ENCODE peak calls at places on chromosomes 13 and 19, in nine cellular contexts. One of them, this sample, is unnamed.

GRCh38 chr19:41327076-41327475 is 17.1 kb downstream of the CCDC97 start:
- DNase-seq in astrocyte: no peak
- DNase-seq in Caco-2: no peak
- DNase-seq in PC-9: no peak
- DNase-seq in progenitor cell of endocrine pancreas: no peak
- DNase-seq in fibroblast of lung: peak; percentile 22
- DNase-seq in AG04449: no peak
- DNase-seq in cardiac fibroblast: no peak
- DNase-seq in HFF-Myc: no peak
- DNase-seq in this sample: no peak

GRCh38 chr19:5694167-5694951 is 4.3 kb downstream of the RPL36 start:
- DNase-seq in Caco-2: no peak
- DNase-seq in progenitor cell of endocrine pancreas: no peak
- DNase-seq in PC-9: no peak
- DNase-seq in fibroblast of lung: no peak
- DNase-seq in astrocyte: no peak
- DNase-seq in AG04449: no peak
- DNase-seq in HFF-Myc: no peak
- DNase-seq in cardiac fibroblast: no peak
- DNase-seq in this sample: no peak

GRCh38 chr13:30204564-30204963 is 102.8 kb downstream of the KATNAL1 start:
- DNase-seq in cardiac fibroblast: no peak
- DNase-seq in HFF-Myc: no peak
- DNase-seq in PC-9: no peak
- DNase-seq in astrocyte: no peak
- DNase-seq in fibroblast of lung: no peak
- DNase-seq in Caco-2: no peak
- DNase-seq in progenitor cell of endocrine pancreas: no peak
- DNase-seq in AG04449: no peak
- DNase-seq in this sample: no peak

GRCh38 chr13:101155920-101156319 is 260.4 kb downstream of the NALCN start:
- DNase-seq in AG04449: no peak
- DNase-seq in PC-9: no peak
- DNase-seq in cardiac fibroblast: no peak
- DNase-seq in fibroblast of lung: no peak
- DNase-seq in HFF-Myc: no peak
- DNase-seq in progenitor cell of endocrine pancreas: no peak
- DNase-seq in astrocyte: no peak
- DNase-seq in Caco-2: no peak
- DNase-seq in this sample: no peak

GRCh38 chr19:54077334-54077733 is 3.8 kb downstream of the TARM1 start:
- DNase-seq in Caco-2: no peak
- DNase-seq in astrocyte: no peak
- DNase-seq in PC-9: no peak
- DNase-seq in cardiac fibroblast: no peak
- DNase-seq in fibroblast of lung: no peak
- DNase-seq in HFF-Myc: no peak
- DNase-seq in progenitor cell of endocrine pancreas: no peak
- DNase-seq in AG04449: no peak
- DNase-seq in this sample: no peak

GRCh38 chr13:90510319-90510718 is 837.2 kb upstream of the MIR17HG start:
- DNase-seq in fibroblast of lung: peak; percentile 14
- DNase-seq in PC-9: no peak
- DNase-seq in Caco-2: no peak
- DNase-seq in HFF-Myc: no peak
- DNase-seq in astrocyte: peak; percentile 5
- DNase-seq in progenitor cell of endocrine pancreas: no peak
- DNase-seq in AG04449: no peak
- DNase-seq in cardiac fibroblast: no peak
- DNase-seq in this sample: no peak

GRCh38 chr13:45807520-45808099 is 43.9 kb downstream of the SIAH3 start:
- DNase-seq in cardiac fibroblast: peak; percentile 50
- DNase-seq in PC-9: peak; percentile 56
- DNase-seq in fibroblast of lung: peak; percentile 42
- DNase-seq in astrocyte: peak; percentile 24
- DNase-seq in AG04449: no peak
- DNase-seq in progenitor cell of endocrine pancreas: no peak
- DNase-seq in Caco-2: peak; percentile 61
- DNase-seq in HFF-Myc: no peak
- DNase-seq in this sample: no peak

GRCh38 chr13:51148223-51148951 is 37.3 kb upstream of the C13orf42 start:
- DNase-seq in cardiac fibroblast: peak; percentile 5
- DNase-seq in Caco-2: no peak
- DNase-seq in fibroblast of lung: no peak
- DNase-seq in astrocyte: no peak
- DNase-seq in HFF-Myc: no peak
- DNase-seq in AG04449: no peak
- DNase-seq in progenitor cell of endocrine pancreas: no peak
- DNase-seq in PC-9: no peak
- DNase-seq in this sample: no peak

GRCh38 chr13:95403349-95404140 is 102.3 kb upstream of the ABCC4 start:
- DNase-seq in HFF-Myc: no peak
- DNase-seq in PC-9: no peak
- DNase-seq in cardiac fibroblast: no peak
- DNase-seq in progenitor cell of endocrine pancreas: no peak
- DNase-seq in fibroblast of lung: peak; percentile 6
- DNase-seq in Caco-2: peak; percentile 21
- DNase-seq in AG04449: no peak
- DNase-seq in astrocyte: peak; percentile 0
- DNase-seq in this sample: no peak

GRCh38 chr19:17041994-17042393 is 15.4 kb upstream of the CPAMD8 start:
- DNase-seq in cardiac fibroblast: peak; percentile 63
- DNase-seq in PC-9: no peak
- DNase-seq in progenitor cell of endocrine pancreas: no peak
- DNase-seq in AG04449: no peak
- DNase-seq in fibroblast of lung: peak; percentile 12
- DNase-seq in Caco-2: no peak
- DNase-seq in astrocyte: no peak
- DNase-seq in HFF-Myc: peak; percentile 16
- DNase-seq in this sample: no peak

GRCh38 chr13:24145231-24145630 is 15.3 kb upstream of the SPATA13 start:
- DNase-seq in fibroblast of lung: no peak
- DNase-seq in Caco-2: no peak
- DNase-seq in HFF-Myc: no peak
- DNase-seq in cardiac fibroblast: no peak
- DNase-seq in astrocyte: no peak
- DNase-seq in AG04449: no peak
- DNase-seq in progenitor cell of endocrine pancreas: no peak
- DNase-seq in PC-9: peak; percentile 77
- DNase-seq in this sample: no peak

GRCh38 chr19:49862411-49863253 is 4.7 kb downstream of the PNKP start:
- DNase-seq in HFF-Myc: no peak
- DNase-seq in astrocyte: no peak
- DNase-seq in cardiac fibroblast: no peak
- DNase-seq in progenitor cell of endocrine pancreas: no peak
- DNase-seq in fibroblast of lung: no peak
- DNase-seq in Caco-2: peak; percentile 70
- DNase-seq in AG04449: no peak
- DNase-seq in PC-9: no peak
- DNase-seq in this sample: no peak

GRCh38 chr13:47250141-47250540 is 353.3 kb upstream of the HTR2A start:
- DNase-seq in Caco-2: no peak
- DNase-seq in HFF-Myc: no peak
- DNase-seq in cardiac fibroblast: peak; percentile 92
- DNase-seq in astrocyte: peak; percentile 91
- DNase-seq in AG04449: no peak
- DNase-seq in PC-9: no peak
- DNase-seq in fibroblast of lung: peak; percentile 91
- DNase-seq in progenitor cell of endocrine pancreas: no peak
- DNase-seq in this sample: no peak

GRCh38 chr19:41510484-41510883 is 65.5 kb upstream of the CEACAM21 start:
- DNase-seq in HFF-Myc: no peak
- DNase-seq in progenitor cell of endocrine pancreas: no peak
- DNase-seq in AG04449: no peak
- DNase-seq in fibroblast of lung: no peak
- DNase-seq in PC-9: no peak
- DNase-seq in astrocyte: no peak
- DNase-seq in Caco-2: no peak
- DNase-seq in cardiac fibroblast: no peak
- DNase-seq in this sample: no peak

GRCh38 chr13:107258599-107259187 is 690.8 kb upstream of the ARGLU1 start:
- DNase-seq in astrocyte: no peak
- DNase-seq in Caco-2: no peak
- DNase-seq in cardiac fibroblast: no peak
- DNase-seq in progenitor cell of endocrine pancreas: no peak
- DNase-seq in AG04449: no peak
- DNase-seq in PC-9: peak; percentile 74
- DNase-seq in fibroblast of lung: peak; percentile 16
- DNase-seq in HFF-Myc: no peak
- DNase-seq in this sample: no peak

GRCh38 chr19:12736854-12737665 is at the start of gene GET3:
- DNase-seq in cardiac fibroblast: peak; percentile 100
- DNase-seq in Caco-2: peak; percentile 96
- DNase-seq in PC-9: peak; percentile 100
- DNase-seq in HFF-Myc: peak; percentile 100
- DNase-seq in astrocyte: peak; percentile 100
- DNase-seq in fibroblast of lung: peak; percentile 100
- DNase-seq in AG04449: peak; percentile 100
- DNase-seq in progenitor cell of endocrine pancreas: peak; percentile 75
- DNase-seq in this sample: no peak
- TF ChIP-seq CTCF in cardiac fibroblast: no peak
- TF ChIP-seq CTCF in Caco-2: no peak
- TF ChIP-seq CTCF in PC-9: no peak
- TF ChIP-seq CTCF in HFF-Myc: no peak
- TF ChIP-seq CTCF in astrocyte: no peak
- TF ChIP-seq CTCF in fibroblast of lung: no peak
- TF ChIP-seq CTCF in AG04449: no peak
- TF ChIP-seq CTCF in progenitor cell of endocrine pancreas: no peak
- TF ChIP-seq CTCF in this sample: no peak

DNA sequence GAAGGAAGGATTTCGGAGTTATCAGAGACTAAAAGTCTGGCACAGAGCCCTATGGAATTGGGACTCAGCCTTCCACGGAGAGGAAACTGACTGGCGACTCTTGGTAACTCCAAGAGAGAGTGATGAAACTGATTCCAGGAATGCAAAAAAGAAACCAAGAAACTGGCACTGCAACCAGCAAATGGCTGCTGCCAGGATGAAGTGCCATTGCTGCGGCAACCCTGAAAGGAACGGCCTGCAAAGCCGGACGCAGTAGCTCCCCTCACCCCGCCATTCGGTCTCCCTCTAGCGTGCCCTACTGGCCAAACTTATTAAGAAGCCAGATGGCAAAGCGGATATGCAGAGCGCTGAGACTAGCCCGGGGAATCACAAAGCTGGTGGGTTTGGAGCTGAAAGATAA is 236.0 kb downstream of the PCDH9 start:
- DNase-seq in Caco-2: peak; percentile 20
- DNase-seq in fibroblast of lung: peak; percentile 81
- DNase-seq in PC-9: no peak
- DNase-seq in HFF-Myc: no peak
- DNase-seq in progenitor cell of endocrine pancreas: peak; percentile 49
- DNase-seq in cardiac fibroblast: peak; percentile 83
- DNase-seq in AG04449: no peak
- DNase-seq in astrocyte: peak; percentile 72
- DNase-seq in this sample: no peak
- TF ChIP-seq CTCF in Caco-2: peak; percentile 12
- TF ChIP-seq CTCF in fibroblast of lung: peak; percentile 76
- TF ChIP-seq CTCF in PC-9: no peak
- TF ChIP-seq CTCF in HFF-Myc: peak; percentile 20
- TF ChIP-seq CTCF in progenitor cell of endocrine pancreas: peak; percentile 75
- TF ChIP-seq CTCF in cardiac fibroblast: peak; percentile 85
- TF ChIP-seq CTCF in AG04449: peak; percentile 69
- TF ChIP-seq CTCF in astrocyte: peak; percentile 76
- TF ChIP-seq CTCF in this sample: peak; percentile 83

DNA sequence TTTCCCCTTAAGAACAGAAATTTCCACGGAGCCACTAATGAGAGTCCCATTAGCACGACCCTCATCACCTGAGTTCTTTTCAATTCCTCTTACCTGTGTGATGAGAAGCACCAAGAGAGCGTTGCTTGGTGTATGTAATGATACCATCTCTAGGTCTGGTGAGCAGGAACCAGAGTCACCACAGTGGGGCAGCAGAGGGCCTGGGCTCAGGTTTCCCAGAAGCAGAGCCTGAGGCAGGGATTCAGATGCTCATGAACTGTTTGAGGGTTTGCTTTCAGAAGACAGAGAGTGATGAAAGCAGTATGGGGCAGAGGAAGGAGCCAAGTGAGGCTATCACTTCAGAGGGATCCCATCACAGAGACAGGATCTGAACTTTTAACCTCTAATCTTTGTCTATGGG is 3.1 kb upstream of the PTPRH start:
- DNase-seq in AG04449: no peak
- DNase-seq in PC-9: no peak
- DNase-seq in Caco-2: peak; percentile 90
- DNase-seq in cardiac fibroblast: no peak
- DNase-seq in HFF-Myc: no peak
- DNase-seq in progenitor cell of endocrine pancreas: no peak
- DNase-seq in fibroblast of lung: no peak
- DNase-seq in astrocyte: no peak
- DNase-seq in this sample: no peak
- TF ChIP-seq CTCF in AG04449: no peak
- TF ChIP-seq CTCF in PC-9: peak; percentile 57
- TF ChIP-seq CTCF in Caco-2: peak; percentile 97
- TF ChIP-seq CTCF in cardiac fibroblast: peak; percentile 35
- TF ChIP-seq CTCF in HFF-Myc: peak; percentile 54
- TF ChIP-seq CTCF in progenitor cell of endocrine pancreas: peak; percentile 32
- TF ChIP-seq CTCF in fibroblast of lung: peak; percentile 12
- TF ChIP-seq CTCF in astrocyte: peak; percentile 5
- TF ChIP-seq CTCF in this sample: peak; percentile 58

GRCh38 chr13:36509369-36509768 is 77.1 kb downstream of the CCNA1 start:
- DNase-seq in cardiac fibroblast: no peak
- DNase-seq in astrocyte: no peak
- DNase-seq in Caco-2: no peak
- DNase-seq in PC-9: no peak
- DNase-seq in progenitor cell of endocrine pancreas: no peak
- DNase-seq in fibroblast of lung: no peak
- DNase-seq in HFF-Myc: no peak
- DNase-seq in AG04449: no peak
- DNase-seq in this sample: no peak
- TF ChIP-seq CTCF in cardiac fibroblast: peak; percentile 10
- TF ChIP-seq CTCF in astrocyte: no peak
- TF ChIP-seq CTCF in Caco-2: no peak
- TF ChIP-seq CTCF in PC-9: no peak
- TF ChIP-seq CTCF in progenitor cell of endocrine pancreas: peak; percentile 31
- TF ChIP-seq CTCF in fibroblast of lung: no peak
- TF ChIP-seq CTCF in HFF-Myc: no peak
- TF ChIP-seq CTCF in AG04449: no peak
- TF ChIP-seq CTCF in this sample: peak; percentile 14

GRCh38 chr19:14096272-14096992 is 5.9 kb upstream of the SAMD1 start:
- DNase-seq in astrocyte: no peak
- DNase-seq in progenitor cell of endocrine pancreas: no peak
- DNase-seq in AG04449: no peak
- DNase-seq in cardiac fibroblast: no peak
- DNase-seq in Caco-2: no peak
- DNase-seq in fibroblast of lung: no peak
- DNase-seq in HFF-Myc: no peak
- DNase-seq in PC-9: no peak
- DNase-seq in this sample: no peak
- TF ChIP-seq CTCF in astrocyte: no peak
- TF ChIP-seq CTCF in progenitor cell of endocrine pancreas: no peak
- TF ChIP-seq CTCF in AG04449: no peak
- TF ChIP-seq CTCF in cardiac fibroblast: no peak
- TF ChIP-seq CTCF in Caco-2: no peak
- TF ChIP-seq CTCF in fibroblast of lung: no peak
- TF ChIP-seq CTCF in HFF-Myc: no peak
- TF ChIP-seq CTCF in PC-9: peak; percentile 33
- TF ChIP-seq CTCF in this sample: peak; percentile 29